ENCODE peak calls at places on chromosomes 12 and 14, in four cellular contexts. One of them, this sample, is unnamed.

GRCh38 chr12:91574391-91574790 is 391.8 kb upstream of the DCN start:
- DNase-seq in HL-60: no peak
- DNase-seq in GM10248: no peak
- DNase-seq in ovary: no peak
- DNase-seq in this sample: no peak

GRCh38 chr14:74988131-74988530 is 14.6 kb upstream of the EIF2B2 start:
- DNase-seq in GM10248: no peak
- DNase-seq in HL-60: no peak
- DNase-seq in ovary: no peak
- DNase-seq in this sample: peak; percentile 52

GRCh38 chr12:121156365-121156764 is 23.7 kb downstream of the P2RX7 start:
- DNase-seq in GM10248: no peak
- DNase-seq in ovary: no peak
- DNase-seq in HL-60: no peak
- DNase-seq in this sample: no peak

GRCh38 chr14:95562892-95563685 is 28.2 kb downstream of the GLRX5 start:
- DNase-seq in HL-60: no peak
- DNase-seq in GM10248: no peak
- DNase-seq in ovary: peak; percentile 37
- DNase-seq in this sample: no peak

GRCh38 chr12:57099766-57100165 is 10.9 kb downstream of the NAB2 start:
- DNase-seq in HL-60: no peak
- DNase-seq in GM10248: no peak
- DNase-seq in ovary: no peak
- DNase-seq in this sample: no peak

GRCh38 chr12:92038476-92038875 is 107.2 kb downstream of the BTG1 start:
- DNase-seq in ovary: no peak
- DNase-seq in HL-60: no peak
- DNase-seq in GM10248: no peak
- DNase-seq in this sample: no peak

GRCh38 chr14:73696466-73697390 is 17.5 kb downstream of the PNMA1 start:
- DNase-seq in ovary: no peak
- DNase-seq in HL-60: no peak
- DNase-seq in GM10248: peak; percentile 69
- DNase-seq in this sample: no peak

GRCh38 chr12:116916714-116917114 is 6.0 kb downstream of the FBXW8 start:
- DNase-seq in ovary: no peak
- DNase-seq in GM10248: peak; percentile 38
- DNase-seq in HL-60: peak; percentile 51
- DNase-seq in this sample: peak; percentile 69

GRCh38 chr14:54818201-54819133 is 84.2 kb downstream of the GCH1 start:
- DNase-seq in HL-60: no peak
- DNase-seq in GM10248: no peak
- DNase-seq in ovary: no peak
- DNase-seq in this sample: no peak

GRCh38 chr12:65832217-65832616 is 7.9 kb downstream of the HMGA2 start:
- DNase-seq in ovary: no peak
- DNase-seq in HL-60: no peak
- DNase-seq in GM10248: no peak
- DNase-seq in this sample: no peak

GRCh38 chr12:49413010-49413409 is 45.7 kb downstream of the SPATS2 start:
- DNase-seq in ovary: no peak
- DNase-seq in HL-60: no peak
- DNase-seq in GM10248: no peak
- DNase-seq in this sample: no peak

GRCh38 chr12:94458882-94459772 is 540 bp downstream of the CEP83 start:
- DNase-seq in GM10248: peak; percentile 17
- DNase-seq in ovary: no peak
- DNase-seq in HL-60: no peak
- DNase-seq in this sample: no peak

GRCh38 chr12:109910969-109911348 is 10.9 kb downstream of the TCHP start:
- DNase-seq in ovary: no peak
- DNase-seq in HL-60: peak; percentile 54
- DNase-seq in GM10248: no peak
- DNase-seq in this sample: peak; percentile 36

GRCh38 chr12:93107514-93107942 is 178.4 kb upstream of the EEA1 start:
- DNase-seq in GM10248: no peak
- DNase-seq in HL-60: no peak
- DNase-seq in ovary: no peak
- DNase-seq in this sample: no peak

GRCh38 chr12:93104535-93104934 is 175.4 kb upstream of the EEA1 start:
- DNase-seq in GM10248: no peak
- DNase-seq in HL-60: no peak
- DNase-seq in ovary: no peak
- DNase-seq in this sample: no peak

GRCh38 chr12:93108958-93109357 is 179.9 kb upstream of the EEA1 start:
- DNase-seq in HL-60: no peak
- DNase-seq in GM10248: no peak
- DNase-seq in ovary: no peak
- DNase-seq in this sample: no peak

GRCh38 chr12:93107943-93108342 is 178.8 kb upstream of the EEA1 start:
- DNase-seq in GM10248: no peak
- DNase-seq in ovary: no peak
- DNase-seq in HL-60: no peak
- DNase-seq in this sample: no peak

GRCh38 chr12:93106910-93107309 is 177.8 kb upstream of the EEA1 start:
- DNase-seq in HL-60: no peak
- DNase-seq in GM10248: no peak
- DNase-seq in ovary: no peak
- DNase-seq in this sample: no peak
- TF ChIP-seq CTCF in HL-60: no peak
- TF ChIP-seq CTCF in GM10248: no peak
- TF ChIP-seq CTCF in ovary: no peak
- TF ChIP-seq CTCF in this sample: no peak

GRCh38 chr12:58833844-58834243 is 86.5 kb downstream of the LRIG3 start:
- DNase-seq in ovary: no peak
- DNase-seq in HL-60: no peak
- DNase-seq in GM10248: no peak
- DNase-seq in this sample: no peak
- TF ChIP-seq CTCF in ovary: no peak
- TF ChIP-seq CTCF in HL-60: no peak
- TF ChIP-seq CTCF in GM10248: no peak
- TF ChIP-seq CTCF in this sample: no peak

DNA sequence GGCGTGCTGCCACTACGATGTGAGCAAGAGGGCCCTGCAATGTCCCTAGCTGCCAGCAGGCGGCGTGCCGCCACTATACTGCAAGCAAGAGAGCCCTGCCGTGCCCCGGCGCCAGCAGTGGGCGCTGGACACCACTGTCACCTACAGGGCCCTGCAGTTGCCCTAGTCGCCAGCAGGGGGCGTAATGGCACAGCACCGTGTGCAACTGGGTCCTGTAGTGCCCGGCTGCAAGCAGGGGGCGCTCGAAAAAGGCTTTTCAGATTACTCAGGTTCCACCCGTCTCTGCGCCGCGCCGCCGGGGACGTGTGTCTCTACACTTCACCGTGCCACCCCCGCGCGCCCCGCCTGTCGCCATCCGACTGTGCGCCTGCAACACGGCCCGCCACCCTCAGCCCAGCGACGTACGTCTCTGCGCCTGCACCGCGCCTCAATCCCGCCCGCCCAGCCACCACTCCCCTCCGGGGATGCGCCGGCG is 1356.9 kb downstream of the TMEM121 start:
- DNase-seq in GM10248: no peak
- DNase-seq in ovary: peak; percentile 65
- DNase-seq in HL-60: peak; percentile 45
- DNase-seq in this sample: peak; percentile 37
- TF ChIP-seq CTCF in GM10248: peak; percentile 65
- TF ChIP-seq CTCF in ovary: peak; percentile 25
- TF ChIP-seq CTCF in HL-60: peak; percentile 0
- TF ChIP-seq CTCF in this sample: peak; percentile 58

GRCh38 chr14:61381589-61381988 is 60.2 kb downstream of the PRKCH start:
- DNase-seq in HL-60: no peak
- DNase-seq in ovary: no peak
- DNase-seq in GM10248: no peak
- DNase-seq in this sample: no peak

GRCh38 chr14:61379639-61380184 is 58.3 kb downstream of the PRKCH start:
- DNase-seq in HL-60: no peak
- DNase-seq in GM10248: peak; percentile 21
- DNase-seq in ovary: no peak
- DNase-seq in this sample: no peak

GRCh38 chr14:61385002-61385685 is 63.8 kb downstream of the PRKCH start:
- DNase-seq in HL-60: no peak
- DNase-seq in ovary: no peak
- DNase-seq in GM10248: no peak
- DNase-seq in this sample: no peak

GRCh38 chr14:61382842-61383241 is 61.5 kb downstream of the PRKCH start:
- DNase-seq in GM10248: no peak
- DNase-seq in HL-60: no peak
- DNase-seq in ovary: no peak
- DNase-seq in this sample: no peak

GRCh38 chr14:61380984-61381383 is 59.6 kb downstream of the PRKCH start:
- DNase-seq in GM10248: no peak
- DNase-seq in ovary: no peak
- DNase-seq in HL-60: no peak
- DNase-seq in this sample: no peak
- TF ChIP-seq CTCF in GM10248: no peak
- TF ChIP-seq CTCF in ovary: no peak
- TF ChIP-seq CTCF in HL-60: no peak
- TF ChIP-seq CTCF in this sample: no peak

This sample was measured in Calu3.